ENCODE peak calls at places on chromosomes 7 and 10, in five cellular contexts. V, X, Q, Z and P are unnamed samples.
A peak's percentile ranks its signal among the peaks of the same experiment; 100 is the strongest.

GRCh38 chr7:86469680-86470295 is 173.9 kb upstream of the GRM3 start:
- DNase-seq in V (peak; percentile 73), X (peak; percentile 19), Q (no peak), Z (peak; percentile 6), P (peak; percentile 69)

GRCh38 chr7:83119002-83119358 is 43.7 kb downstream of the PCLO start:
- DNase-seq in V (no peak), X (no peak), Q (no peak), Z (no peak), P (no peak)

GRCh38 chr7:132709971-132710567 is 133.8 kb upstream of the PLXNA4 start:
- DNase-seq in V (peak; percentile 22), X (no peak), Q (no peak), Z (no peak), P (peak; percentile 43)

GRCh38 chr7:15561840-15562239 is at the start of gene AGMO:
- DNase-seq in V (no peak), X (peak; percentile 76), Q (no peak), Z (no peak), P (peak; percentile 72)

GRCh38 chr10:123858907-123859650 is 32.5 kb downstream of the CPXM2 start:
- DNase-seq in V (no peak), X (no peak), Q (no peak), Z (no peak), P (no peak)

GRCh38 chr7:135584362-135585353 is 26.9 kb downstream of the NUP205 start:
- DNase-seq in V (no peak), X (no peak), Q (no peak), Z (no peak), P (no peak)

GRCh38 chr10:1607466-1607865 is 129.9 kb downstream of the ADARB2 start:
- DNase-seq in V (no peak), X (no peak), Q (no peak), Z (no peak), P (no peak)

GRCh38 chr10:30701471-30702173 is 72.1 kb upstream of the LYZL2 start:
- DNase-seq in V (no peak), X (no peak), Q (no peak), Z (no peak), P (peak; percentile 17)

GRCh38 chr7:64875258-64875657 is 27.8 kb upstream of the ZNF273 start:
- DNase-seq in V (no peak), X (no peak), Q (no peak), Z (no peak), P (no peak)

GRCh38 chr7:76512941-76513816 is 2.8 kb downstream of the UPK3B start:
- DNase-seq in V (peak; percentile 57), X (peak; percentile 58), Q (no peak), Z (no peak), P (peak; percentile 14)

GRCh38 chr7:64999165-65000004 is 7.1 kb downstream of the ERV3-1 start:
- DNase-seq in V (no peak), X (no peak), Q (no peak), Z (peak; percentile 29), P (peak; percentile 61)

GRCh38 chr7:2519119-2519930 is at the start of gene LFNG:
- DNase-seq in V (peak; percentile 81), X (peak; percentile 92), Q (peak; percentile 74), Z (peak; percentile 100), P (peak; percentile 93)

GRCh38 chr7:31775511-31775910 is 88.5 kb downstream of the PPP1R17 start:
- DNase-seq in V (no peak), X (no peak), Q (no peak), Z (no peak), P (no peak)

GRCh38 chr10:121935702-121936101 is 7.9 kb upstream of the ATE1 start:
- DNase-seq in V (no peak), X (no peak), Q (no peak), Z (no peak), P (peak; percentile 42)

GRCh38 chr10:129467346-129468119 is 492 bp downstream of the MGMT start:
- DNase-seq in V (no peak), X (no peak), Q (no peak), Z (no peak), P (peak; percentile 11)

GRCh38 chr7:23105644-23106490 is at the start of gene KLHL7:
- DNase-seq in V (peak; percentile 99), X (peak; percentile 98), Q (peak; percentile 94), Z (peak; percentile 88), P (peak; percentile 97)

GRCh38 chr10:123275183-123275549 is 121.0 kb downstream of the BUB3 start:
- DNase-seq in V (no peak), X (no peak), Q (no peak), Z (no peak), P (peak; percentile 18)

GRCh38 chr10:117137911-117138642 is at the start of gene VAX1:
- DNase-seq in V (peak; percentile 51), X (no peak), Q (no peak), Z (peak; percentile 47), P (no peak)

GRCh38 chr7:88215295-88215694 is 4.5 kb downstream of the SRI start:
- DNase-seq in V (no peak), X (no peak), Q (no peak), Z (no peak), P (no peak)

GRCh38 chr10:49738616-49739360 is 23.3 kb downstream of the OGDHL start:
- DNase-seq in V (no peak), X (no peak), Q (no peak), Z (peak; percentile 19), P (no peak)

GRCh38 chr7:139734395-139734794 is 43.4 kb downstream of the HIPK2 start:
- DNase-seq in V (no peak), X (peak; percentile 70), Q (no peak), Z (no peak), P (peak; percentile 42)

GRCh38 chr10:21318768-21319167 is 206.7 kb downstream of the SKIDA1 start:
- DNase-seq in V (no peak), X (no peak), Q (no peak), Z (no peak), P (no peak)

GRCh38 chr7:134669845-134670373 is 23.3 kb downstream of the BPGM start:
- DNase-seq in V (no peak), X (peak; percentile 68), Q (peak; percentile 20), Z (no peak), P (peak; percentile 71)

GRCh38 chr7:2471396-2471795 is 4.8 kb downstream of the GRIFIN start:
- DNase-seq in V (peak; percentile 55), X (no peak), Q (no peak), Z (no peak), P (no peak)

GRCh38 chr7:82631998-82632397 is 188.4 kb upstream of the CACNA2D1 start:
- DNase-seq in V (no peak), X (no peak), Q (no peak), Z (no peak), P (no peak)

GRCh38 chr7:47337531-47337930 is 244.4 kb downstream of the TNS3 start:
- DNase-seq in V (peak; percentile 27), X (no peak), Q (no peak), Z (no peak), P (peak; percentile 13)

GRCh38 chr7:71165708-71166107 is 33.8 kb downstream of the GALNT17 start:
- DNase-seq in V (peak; percentile 42), X (no peak), Q (no peak), Z (no peak), P (no peak)